ENCODE peak calls at places on chromosomes 12 and 14, in eight cellular contexts. One of them, this sample, is unnamed.
A peak's percentile ranks its signal among the peaks of the same experiment; 100 is the strongest.

GRCh38 chr12:20426956-20427355 is 58.6 kb downstream of the PDE3A start:
- DNase-seq in NCI-H345: no peak
- DNase-seq in GM23338: no peak
- DNase-seq in nephron progenitor cell: no peak
- DNase-seq in sciatic nerve: no peak
- DNase-seq in amniotic epithelial cell: no peak
- DNase-seq in T-helper 1 cell: no peak
- DNase-seq in EL: no peak
- DNase-seq in this sample: no peak

GRCh38 chr12:25248732-25249131 is 2.0 kb downstream of the KRAS start:
- DNase-seq in amniotic epithelial cell: no peak
- DNase-seq in NCI-H345: no peak
- DNase-seq in sciatic nerve: no peak
- DNase-seq in T-helper 1 cell: no peak
- DNase-seq in EL: no peak
- DNase-seq in GM23338: no peak
- DNase-seq in nephron progenitor cell: no peak
- DNase-seq in this sample: no peak

GRCh38 chr12:29595071-29595755 is 97.7 kb upstream of the OVCH1 start:
- DNase-seq in NCI-H345: no peak
- DNase-seq in GM23338: no peak
- DNase-seq in nephron progenitor cell: no peak
- DNase-seq in EL: no peak
- DNase-seq in sciatic nerve: no peak
- DNase-seq in amniotic epithelial cell: no peak
- DNase-seq in T-helper 1 cell: no peak
- DNase-seq in this sample: no peak

GRCh38 chr14:49420201-49420600 is 166.0 kb downstream of the RPS29 start:
- DNase-seq in NCI-H345: no peak
- DNase-seq in sciatic nerve: no peak
- DNase-seq in nephron progenitor cell: no peak
- DNase-seq in T-helper 1 cell: no peak
- DNase-seq in amniotic epithelial cell: no peak
- DNase-seq in GM23338: no peak
- DNase-seq in EL: no peak
- DNase-seq in this sample: no peak

GRCh38 chr14:60656755-60657608 is 7.7 kb upstream of the SIX1 start:
- DNase-seq in nephron progenitor cell: peak; percentile 78
- DNase-seq in GM23338: peak; percentile 88
- DNase-seq in amniotic epithelial cell: peak; percentile 49
- DNase-seq in T-helper 1 cell: no peak
- DNase-seq in NCI-H345: peak; percentile 70
- DNase-seq in EL: peak; percentile 73
- DNase-seq in sciatic nerve: peak; percentile 74
- DNase-seq in this sample: peak; percentile 72

GRCh38 chr12:24856541-24856940 is 92.4 kb downstream of the BCAT1 start:
- DNase-seq in NCI-H345: no peak
- DNase-seq in GM23338: no peak
- DNase-seq in amniotic epithelial cell: no peak
- DNase-seq in sciatic nerve: no peak
- DNase-seq in T-helper 1 cell: no peak
- DNase-seq in nephron progenitor cell: no peak
- DNase-seq in EL: no peak
- DNase-seq in this sample: no peak

GRCh38 chr14:55025948-55026347 is 951 bp downstream of the WDHD1 start:
- DNase-seq in EL: no peak
- DNase-seq in T-helper 1 cell: no peak
- DNase-seq in GM23338: no peak
- DNase-seq in nephron progenitor cell: no peak
- DNase-seq in NCI-H345: no peak
- DNase-seq in sciatic nerve: no peak
- DNase-seq in amniotic epithelial cell: no peak
- DNase-seq in this sample: no peak

GRCh38 chr12:6057693-6058092 is 66.8 kb downstream of the VWF start:
- DNase-seq in EL: no peak
- DNase-seq in sciatic nerve: no peak
- DNase-seq in NCI-H345: no peak
- DNase-seq in nephron progenitor cell: peak; percentile 62
- DNase-seq in T-helper 1 cell: no peak
- DNase-seq in GM23338: peak; percentile 87
- DNase-seq in amniotic epithelial cell: no peak
- DNase-seq in this sample: no peak

GRCh38 chr14:88852632-88853031 is 28.2 kb downstream of the TTC8 start:
- DNase-seq in T-helper 1 cell: no peak
- DNase-seq in sciatic nerve: no peak
- DNase-seq in amniotic epithelial cell: no peak
- DNase-seq in nephron progenitor cell: no peak
- DNase-seq in GM23338: no peak
- DNase-seq in NCI-H345: no peak
- DNase-seq in EL: no peak
- DNase-seq in this sample: no peak

GRCh38 chr14:37447883-37448391 is 147.1 kb downstream of the FOXA1 start:
- DNase-seq in NCI-H345: no peak
- DNase-seq in nephron progenitor cell: no peak
- DNase-seq in EL: no peak
- DNase-seq in T-helper 1 cell: no peak
- DNase-seq in sciatic nerve: no peak
- DNase-seq in GM23338: no peak
- DNase-seq in amniotic epithelial cell: no peak
- DNase-seq in this sample: no peak

GRCh38 chr14:100504372-100505078 is 82.7 kb downstream of the BEGAIN start:
- DNase-seq in GM23338: peak; percentile 35
- DNase-seq in T-helper 1 cell: no peak
- DNase-seq in sciatic nerve: no peak
- DNase-seq in NCI-H345: no peak
- DNase-seq in EL: peak; percentile 64
- DNase-seq in amniotic epithelial cell: peak; percentile 20
- DNase-seq in nephron progenitor cell: no peak
- DNase-seq in this sample: no peak

GRCh38 chr12:54868690-54869089 is 14.4 kb downstream of the MUCL1 start:
- DNase-seq in T-helper 1 cell: no peak
- DNase-seq in GM23338: no peak
- DNase-seq in EL: no peak
- DNase-seq in sciatic nerve: no peak
- DNase-seq in NCI-H345: no peak
- DNase-seq in nephron progenitor cell: no peak
- DNase-seq in amniotic epithelial cell: no peak
- DNase-seq in this sample: no peak

This sample was measured in fibroblast of villous mesenchyme.